ENCODE peak calls at places on chromosomes 2 and 18, in four cellular contexts. D, Y, N and X are unnamed samples.

GRCh38 chr2:121303531-121304263 is 18.7 kb upstream of the TFCP2L1 start:
- DNase-seq in D (no peak), Y (no peak), N (no peak), X (no peak)

GRCh38 chr2:47354817-47355653 is 47.9 kb upstream of the MSH2 start:
- DNase-seq in D (no peak), Y (no peak), N (peak), X (no peak)

GRCh38 chr2:24910245-24910644 is 9.8 kb downstream of the ADCY3 start:
- DNase-seq in D (no peak), Y (no peak), N (no peak), X (no peak)

GRCh38 chr2:92073815-92074548 is 2797.2 kb upstream of the TEKT4 start:
- DNase-seq in D (no peak), Y (no peak), N (no peak), X (no peak)

GRCh38 chr2:51971136-51971535 is 939.2 kb upstream of the NRXN1 start:
- DNase-seq in D (no peak), Y (no peak), N (no peak), X (no peak)

GRCh38 chr2:128510701-128511100 is 192.0 kb upstream of the HS6ST1 start:
- DNase-seq in D (peak), Y (no peak), N (no peak), X (no peak)

GRCh38 chr2:234003972-234004617 is 46.4 kb upstream of the SPP2 start:
- DNase-seq in D (peak), Y (peak), N (no peak), X (peak)

GRCh38 chr2:227313310-227313709 is 11.7 kb upstream of the MFF start:
- DNase-seq in D (no peak), Y (no peak), N (no peak), X (no peak)

GRCh38 chr2:38734299-38735058 is 16.7 kb downstream of the SRSF7 start:
- DNase-seq in D (no peak), Y (no peak), N (peak), X (no peak)

GRCh38 chr2:19682493-19682892 is 219.3 kb downstream of the TTC32 start:
- DNase-seq in D (no peak), Y (no peak), N (peak), X (peak)

GRCh38 chr18:48811401-48811800 is 139.4 kb downstream of the SMAD7 start:
- DNase-seq in D (no peak), Y (no peak), N (no peak), X (no peak)

GRCh38 chr2:178782236-178782635 is 25.0 kb downstream of the TTN start:
- DNase-seq in D (no peak), Y (no peak), N (no peak), X (no peak)

GRCh38 chr2:56267412-56267788 is 83.6 kb downstream of the CCDC85A start:
- DNase-seq in D (no peak), Y (no peak), N (no peak), X (no peak)

GRCh38 chr2:11319939-11320338 is 24.5 kb downstream of the ROCK2 start:
- DNase-seq in D (peak), Y (no peak), N (no peak), X (no peak)

GRCh38 chr2:240965296-240965904 is 33.0 kb upstream of the SNED1 start:
- DNase-seq in D (peak), Y (no peak), N (no peak), X (no peak)

GRCh38 chr18:7684966-7685365 is 117.8 kb downstream of the PTPRM start:
- DNase-seq in D (no peak), Y (no peak), N (no peak), X (peak)

GRCh38 chr18:58952871-58953270 is 88.2 kb downstream of the ZNF532 start:
- DNase-seq in D (no peak), Y (no peak), N (no peak), X (no peak)

GRCh38 chr2:42102606-42103450 is 55.0 kb downstream of the PKDCC start:
- DNase-seq in D (peak), Y (peak), N (no peak), X (no peak)

GRCh38 chr2:119520696-119521436 is 3.4 kb downstream of the SCTR start:
- DNase-seq in D (no peak), Y (no peak), N (peak), X (no peak)

GRCh38 chr18:9827211-9827855 is 58.4 kb upstream of the TXNDC2 start:
- DNase-seq in D (peak), Y (no peak), N (peak), X (no peak)

GRCh38 chr18:9825571-9826073 is 60.2 kb upstream of the TXNDC2 start:
- DNase-seq in D (peak), Y (peak), N (peak), X (peak)

GRCh38 chr18:9828794-9829712 is 56.7 kb upstream of the TXNDC2 start:
- DNase-seq in D (no peak), Y (no peak), N (no peak), X (no peak)

GRCh38 chr18:9826666-9827065 is 59.1 kb upstream of the TXNDC2 start:
- DNase-seq in D (no peak), Y (no peak), N (no peak), X (no peak)

DNA sequence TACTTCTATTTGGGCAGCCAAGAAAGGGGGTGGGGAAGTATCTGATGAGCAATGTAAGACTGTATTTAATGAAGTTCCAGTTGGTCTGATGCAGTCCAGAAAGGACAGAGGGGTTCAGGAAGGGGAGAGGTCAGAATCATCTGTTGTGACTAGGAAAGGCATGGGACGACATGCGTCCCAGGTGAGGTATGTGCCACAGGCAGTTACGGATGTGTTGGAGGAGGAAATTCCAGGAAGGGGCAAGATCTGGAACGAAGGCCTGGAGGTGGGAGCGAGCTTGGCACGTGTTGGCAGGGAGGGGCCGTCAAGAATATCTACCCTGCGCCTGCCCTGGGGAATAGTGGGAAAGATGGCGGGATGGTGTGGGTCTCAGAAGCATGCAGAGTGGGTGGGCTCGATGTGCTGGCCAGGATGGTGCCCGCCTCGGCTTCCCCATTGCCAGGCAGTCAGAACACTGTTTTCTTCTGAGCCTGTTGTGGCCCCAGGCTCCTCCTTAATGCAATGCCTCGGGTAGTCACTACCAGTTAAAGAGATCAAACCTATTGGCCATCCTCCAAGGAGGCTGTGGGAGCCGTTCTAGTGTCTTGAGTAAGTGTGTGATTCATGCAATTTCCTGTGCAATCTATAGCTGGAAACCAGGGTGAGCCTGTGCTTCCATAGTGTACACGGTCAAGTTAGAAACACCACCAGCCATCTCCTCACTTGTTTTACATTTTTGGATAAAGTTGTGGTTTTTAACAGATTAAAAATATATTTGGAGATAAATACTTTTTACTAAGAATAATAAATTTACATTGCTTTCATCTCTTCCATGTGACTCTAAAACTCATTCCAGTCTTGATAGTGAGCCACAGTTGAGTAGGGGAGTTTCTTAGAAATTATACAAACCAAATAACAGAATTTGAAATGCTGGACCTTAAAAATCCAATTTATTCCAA is 57.6 kb upstream of the TXNDC2 start:
- DNase-seq in D (peak), Y (peak), N (peak), X (peak)
- H3K27ac ChIP-seq in D (no peak), Y (peak), N (peak), X (peak)

GRCh38 chr18:74356959-74357358 is 41.3 kb downstream of the C18orf63 start:
- DNase-seq in D (no peak), Y (no peak), N (no peak), X (no peak)
- H3K27ac ChIP-seq in D (no peak), Y (no peak), N (no peak), X (no peak)

DNA sequence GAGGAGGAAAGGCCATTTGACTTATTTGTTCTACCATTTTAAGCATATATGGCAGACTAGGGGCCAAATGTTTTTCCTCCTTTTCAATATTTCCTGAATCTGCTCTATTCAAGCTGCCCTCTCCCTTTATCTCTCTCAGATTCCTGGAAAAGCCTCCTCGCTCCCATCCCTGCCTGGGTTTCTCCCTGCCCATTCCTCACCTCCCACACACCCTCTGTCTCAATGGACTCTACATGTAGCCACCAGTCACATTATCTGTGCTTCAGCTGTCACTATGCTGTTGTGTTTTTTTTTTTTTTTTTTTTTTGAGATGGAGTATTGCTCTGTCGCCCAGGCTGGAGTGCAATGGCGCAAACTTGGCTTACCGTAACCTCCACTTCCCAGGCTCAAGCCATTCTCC is 22.9 kb downstream of the TYMS start:
- DNase-seq in D (no peak), Y (no peak), N (no peak), X (no peak)
- H3K27ac ChIP-seq in D (no peak), Y (no peak), N (no peak), X (no peak)

DNA sequence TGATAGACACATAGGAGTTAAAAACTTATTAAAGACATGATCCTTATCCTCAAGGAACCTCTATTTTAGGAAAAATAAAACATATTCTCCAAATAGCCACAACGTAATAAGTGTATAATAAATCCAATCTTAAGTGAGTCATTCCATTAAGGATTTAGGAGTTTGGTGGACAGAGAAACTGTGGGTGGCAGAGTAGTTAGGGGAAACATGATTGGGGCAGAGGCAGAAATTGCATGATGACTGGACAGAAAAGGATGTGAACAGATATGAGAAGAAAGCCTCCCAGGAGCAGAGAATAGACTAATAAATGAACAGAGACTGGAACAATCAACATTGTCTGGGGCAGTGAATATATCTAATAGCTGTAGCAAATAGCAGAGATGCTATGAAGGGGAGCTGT is 48.1 kb upstream of the SIGLEC15 start:
- DNase-seq in D (peak), Y (no peak), N (no peak), X (no peak)
- H3K27ac ChIP-seq in D (no peak), Y (no peak), N (no peak), X (peak)